ENCODE peak calls at places on chromosomes 4 and X, in six cellular contexts. A is neural progenitor cell, L is ovary, V is choroid plexus epithelial cell, Y is esophagus squamous epithelium, K is AG10803. R is an unnamed sample.

GRCh38 chr4:32172761-32173160 is 1452.6 kb downstream of the PCDH7 start:
- DNase-seq in A (no peak), V (peak; percentile 64), K (peak; percentile 13), L (no peak), Y (no peak), R (peak; percentile 5)

GRCh38 chr4:133584714-133585113 is 435.6 kb downstream of the PCDH10 start:
- DNase-seq in A (no peak), K (no peak), Y (no peak), L (no peak), V (peak; percentile 6), R (no peak)

GRCh38 chr4:94500696-94501095 is 49.0 kb downstream of the PDLIM5 start:
- DNase-seq in Y (no peak), L (no peak), K (no peak), V (peak; percentile 67), A (no peak), R (peak; percentile 77)

GRCh38 chrX:139851730-139852129 is 81.1 kb downstream of the ATP11C start:
- DNase-seq in V (peak; percentile 31), A (no peak), L (no peak), Y (no peak), K (peak; percentile 26), R (no peak)

GRCh38 chrX:76555816-76556215 is 128.3 kb downstream of the MAGEE1 start:
- DNase-seq in K (peak; percentile 3), A (peak; percentile 78), L (no peak), V (peak; percentile 48), Y (no peak), R (peak; percentile 66)

GRCh38 chrX:34875204-34875603 is 67.4 kb upstream of the FAM47B start:
- DNase-seq in V (peak; percentile 92), A (no peak), L (no peak), K (peak; percentile 74), Y (no peak), R (peak; percentile 82)

GRCh38 chrX:153884136-153885076 is 1.6 kb downstream of the L1CAM start:
- DNase-seq in V (no peak), A (no peak), L (no peak), K (no peak), Y (no peak), R (no peak)

GRCh38 chrX:71609095-71609750 is 9.1 kb downstream of the CXCR3 start:
- DNase-seq in K (no peak), L (no peak), V (no peak), Y (no peak), A (no peak), R (no peak)

GRCh38 chrX:50805316-50805715 is 8.7 kb downstream of the SHROOM4 start:
- DNase-seq in L (no peak), Y (no peak), K (no peak), A (no peak), V (no peak), R (peak; percentile 25)

GRCh38 chr4:148103647-148104355 is 338.4 kb downstream of the NR3C2 start:
- DNase-seq in K (no peak), V (peak; percentile 14), Y (no peak), L (no peak), A (no peak), R (no peak)

GRCh38 chr4:137650051-137650450 is 117.8 kb upstream of the PCDH18 start:
- DNase-seq in K (no peak), A (no peak), V (no peak), L (no peak), Y (no peak), R (no peak)

GRCh38 chrX:38768079-38768478 is 33.2 kb upstream of the MID1IP1 start:
- DNase-seq in V (peak; percentile 57), A (no peak), K (peak; percentile 35), L (no peak), Y (no peak), R (peak; percentile 56)

DNA sequence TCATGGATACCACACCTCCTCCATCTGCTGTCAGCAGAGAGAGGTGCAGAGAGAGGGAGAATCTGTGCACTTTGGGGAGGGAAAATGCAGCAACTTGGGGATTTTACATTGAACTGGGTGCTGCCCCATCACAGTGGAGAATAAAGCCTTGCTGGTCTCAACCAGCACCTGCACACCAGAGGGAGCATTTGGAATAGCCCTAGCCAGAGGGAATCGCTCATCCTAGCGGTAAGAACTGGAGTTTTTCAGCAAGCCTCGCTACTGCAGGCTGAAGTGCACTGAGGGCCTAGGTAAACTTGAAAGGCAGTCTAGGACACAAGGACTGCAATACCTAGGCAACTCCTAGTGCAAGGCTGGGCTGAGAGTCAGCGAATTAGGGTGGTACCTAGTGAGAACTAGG is 148.7 kb downstream of the KDR start:
- DNase-seq in V (peak; percentile 9), A (peak; percentile 42), K (no peak), L (no peak), Y (no peak), R (no peak)
- TF ChIP-seq CTCF in V (peak; percentile 33), A (peak; percentile 44), K (no peak), L (no peak), Y (no peak), R (no peak)

GRCh38 chr4:55177461-55177860 is 52.1 kb upstream of the KDR start:
- DNase-seq in V (no peak), A (no peak), L (no peak), Y (no peak), K (no peak), R (no peak)
- H3K4me3 ChIP-seq in V (no peak overlapping the region), A (no peak overlapping the region), L (no peak overlapping the region), Y (no peak overlapping the region), K (no peak overlapping the region), R (no peak overlapping the region)

GRCh38 chr4:56976878-56977320 is 507 bp downstream of the NOA1 start:
- DNase-seq in Y (no peak), V (peak; percentile 13), A (peak; percentile 64), K (no peak), L (no peak), R (no peak)
- TF ChIP-seq CTCF in Y (peak; percentile 10), V (no peak), A (no peak), K (no peak), L (no peak), R (no peak)

GRCh38 chr4:1171306-1172227 is 816 bp downstream of the SPON2 start:
- DNase-seq in Y (no peak), A (peak; percentile 70), L (peak; percentile 72), K (no peak), V (peak; percentile 57), R (no peak)

GRCh38 chr4:1172228-1172851 is at the start of gene SPON2:
- DNase-seq in Y (no peak), V (peak; percentile 81), K (peak; percentile 26), L (peak; percentile 81), A (peak; percentile 77), R (peak; percentile 28)

GRCh38 chr4:1170156-1170804 is 2.1 kb downstream of the SPON2 start:
- DNase-seq in A (no peak), L (no peak), V (no peak), Y (no peak), K (no peak), R (no peak)

GRCh38 chr4:1169691-1170096 is 2.7 kb downstream of the SPON2 start:
- DNase-seq in L (no peak), A (no peak), V (no peak), K (no peak), Y (no peak), R (no peak)

GRCh38 chr4:1170805-1171305 is 1.5 kb downstream of the SPON2 start:
- DNase-seq in K (no peak), L (peak; percentile 54), A (no peak), V (no peak), Y (no peak), R (no peak)
- H3K4me3 ChIP-seq in K (no peak overlapping the region), L (peak overlapping the region; percentile 47), A (peak overlapping the region; percentile 45), V (peak overlapping the region; percentile 78), Y (peak overlapping the region; percentile 52), R (peak overlapping the region; percentile 52)

DNA sequence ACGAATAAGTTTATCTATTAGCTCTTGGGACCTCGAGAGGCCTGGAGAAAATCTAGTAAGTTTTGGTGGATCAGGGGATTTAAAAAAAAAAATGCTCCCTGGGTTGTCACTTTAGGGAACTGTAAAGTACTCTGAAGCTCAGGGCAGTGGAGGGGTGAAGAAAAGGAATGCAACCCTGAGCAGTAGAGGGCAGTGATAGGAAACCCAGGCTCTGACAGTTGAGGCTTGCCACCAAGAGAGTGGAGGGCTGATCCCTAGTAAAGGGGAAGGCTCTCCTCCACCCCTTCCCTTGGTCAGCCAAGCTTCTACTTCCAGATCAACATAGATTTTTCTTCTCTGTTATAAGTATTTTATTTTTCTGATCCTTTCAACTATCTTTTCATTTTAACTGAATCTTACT is 73.1 kb downstream of the FBXO8 start:
- DNase-seq in K (no peak), L (no peak), Y (no peak), V (no peak), A (peak; percentile 60), R (no peak)
- TF ChIP-seq CTCF in K (no peak), L (no peak), Y (no peak), V (no peak), A (peak; percentile 34), R (no peak)

GRCh38 chrX:40933132-40934078 is 151.8 kb upstream of the USP9X start:
- DNase-seq in A (peak; percentile 3), K (peak; percentile 83), V (peak; percentile 69), L (no peak), Y (no peak), R (peak; percentile 69)
- H3K4me3 ChIP-seq in A (no peak overlapping the region), K (peak overlapping the region; percentile 46), V (peak overlapping the region; percentile 34), L (peak overlapping the region; percentile 12), Y (peak overlapping the region; percentile 19), R (peak overlapping the region; percentile 13)

GRCh38 chr4:6194458-6195195 is 5.7 kb downstream of the JAKMIP1 start:
- DNase-seq in Y (no peak), K (no peak), V (no peak), A (no peak), L (no peak), R (no peak)
- TF ChIP-seq CTCF in Y (no peak), K (no peak), V (no peak), A (no peak), L (no peak), R (no peak)

DNA sequence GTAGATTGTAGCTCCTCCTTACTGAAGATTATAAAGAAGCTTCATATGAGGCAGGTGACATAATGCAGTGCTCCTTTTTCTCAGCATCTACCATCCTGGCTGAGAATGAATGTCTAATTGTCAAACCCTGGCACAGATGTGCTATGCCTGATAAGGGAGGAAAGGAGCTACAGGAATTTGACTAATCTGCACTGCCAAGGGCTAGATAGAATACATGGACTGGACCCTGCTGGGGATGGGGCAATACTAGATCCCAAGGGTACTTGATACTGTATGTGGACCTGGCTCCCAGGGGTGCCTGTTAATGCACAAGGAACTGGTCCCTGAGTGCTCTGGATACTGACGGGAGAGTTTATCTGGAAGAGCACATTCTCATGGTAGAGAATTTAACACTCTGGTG is 362.2 kb upstream of the EMCN start:
- DNase-seq in V (no peak), L (no peak), K (no peak), Y (no peak), A (peak; percentile 6), R (peak; percentile 4)
- H3K4me3 ChIP-seq in V (no peak overlapping the region), L (no peak overlapping the region), K (no peak overlapping the region), Y (no peak overlapping the region), A (no peak overlapping the region), R (no peak overlapping the region)

R was measured in cardiac fibroblast.